ENCODE peak calls at places on chromosomes 5 and 9, in eight cellular contexts. One of them, this sample, is unnamed.

GRCh38 chr5:159051431-159052281 is 48.1 kb downstream of the EBF1 start:
- DNase-seq in HuH-7: no peak
- DNase-seq in NCI-H1105 treated with DMSO at 0.1 percent for 48 hours: no peak
- DNase-seq in activated CD4-positive, alpha-beta T cell treated with anti-CD3 and anti-CD28 coated beads, Interleukin-2, amount 50 U/mL, for 48 hours: no peak
- DNase-seq in OCI-LY7: peak; percentile 73
- DNase-seq in GM10248: peak; percentile 44
- DNase-seq in KG1: no peak
- DNase-seq in midbrain: peak; percentile 38
- DNase-seq in this sample: no peak

GRCh38 chr5:65926276-65926761 is at the start of gene ERBIN:
- DNase-seq in HuH-7: peak; percentile 46
- DNase-seq in NCI-H1105 treated with DMSO at 0.1 percent for 48 hours: peak; percentile 17
- DNase-seq in activated CD4-positive, alpha-beta T cell treated with anti-CD3 and anti-CD28 coated beads, Interleukin-2, amount 50 U/mL, for 48 hours: peak; percentile 76
- DNase-seq in OCI-LY7: peak; percentile 76
- DNase-seq in GM10248: peak; percentile 53
- DNase-seq in KG1: peak; percentile 39
- DNase-seq in midbrain: peak; percentile 79
- DNase-seq in this sample: no peak

GRCh38 chr9:71518045-71518888 is 250.0 kb downstream of the CEMIP2 start:
- DNase-seq in HuH-7: no peak
- DNase-seq in NCI-H1105 treated with DMSO at 0.1 percent for 48 hours: no peak
- DNase-seq in activated CD4-positive, alpha-beta T cell treated with anti-CD3 and anti-CD28 coated beads, Interleukin-2, amount 50 U/mL, for 48 hours: no peak
- DNase-seq in OCI-LY7: no peak
- DNase-seq in GM10248: no peak
- DNase-seq in KG1: no peak
- DNase-seq in midbrain: no peak
- DNase-seq in this sample: no peak

GRCh38 chr5:178831049-178831448 is 28.7 kb upstream of the ZNF354B start:
- DNase-seq in HuH-7: no peak
- DNase-seq in NCI-H1105 treated with DMSO at 0.1 percent for 48 hours: no peak
- DNase-seq in activated CD4-positive, alpha-beta T cell treated with anti-CD3 and anti-CD28 coated beads, Interleukin-2, amount 50 U/mL, for 48 hours: no peak
- DNase-seq in OCI-LY7: no peak
- DNase-seq in GM10248: no peak
- DNase-seq in KG1: no peak
- DNase-seq in midbrain: no peak
- DNase-seq in this sample: no peak

GRCh38 chr9:133355881-133356357 is 368 bp downstream of the SURF1 start:
- DNase-seq in HuH-7: no peak
- DNase-seq in NCI-H1105 treated with DMSO at 0.1 percent for 48 hours: no peak
- DNase-seq in activated CD4-positive, alpha-beta T cell treated with anti-CD3 and anti-CD28 coated beads, Interleukin-2, amount 50 U/mL, for 48 hours: no peak
- DNase-seq in OCI-LY7: peak; percentile 62
- DNase-seq in GM10248: no peak
- DNase-seq in KG1: no peak
- DNase-seq in midbrain: no peak
- DNase-seq in this sample: no peak

GRCh38 chr9:135810806-135811575 is 96.4 kb downstream of the CAMSAP1 start:
- DNase-seq in HuH-7: no peak
- DNase-seq in NCI-H1105 treated with DMSO at 0.1 percent for 48 hours: no peak
- DNase-seq in activated CD4-positive, alpha-beta T cell treated with anti-CD3 and anti-CD28 coated beads, Interleukin-2, amount 50 U/mL, for 48 hours: no peak
- DNase-seq in OCI-LY7: no peak
- DNase-seq in GM10248: no peak
- DNase-seq in KG1: no peak
- DNase-seq in midbrain: no peak
- DNase-seq in this sample: no peak

GRCh38 chr9:102244916-102245315 is 506.5 kb upstream of the GRIN3A start:
- DNase-seq in HuH-7: no peak
- DNase-seq in NCI-H1105 treated with DMSO at 0.1 percent for 48 hours: no peak
- DNase-seq in activated CD4-positive, alpha-beta T cell treated with anti-CD3 and anti-CD28 coated beads, Interleukin-2, amount 50 U/mL, for 48 hours: no peak
- DNase-seq in OCI-LY7: no peak
- DNase-seq in GM10248: no peak
- DNase-seq in KG1: no peak
- DNase-seq in midbrain: no peak
- DNase-seq in this sample: no peak

GRCh38 chr5:34923694-34924461 is 5.5 kb upstream of the DNAJC21 start:
- DNase-seq in HuH-7: no peak
- DNase-seq in NCI-H1105 treated with DMSO at 0.1 percent for 48 hours: no peak
- DNase-seq in activated CD4-positive, alpha-beta T cell treated with anti-CD3 and anti-CD28 coated beads, Interleukin-2, amount 50 U/mL, for 48 hours: no peak
- DNase-seq in OCI-LY7: no peak
- DNase-seq in GM10248: peak; percentile 24
- DNase-seq in KG1: no peak
- DNase-seq in midbrain: no peak
- DNase-seq in this sample: no peak

GRCh38 chr9:7233516-7233915 is 475.7 kb downstream of the KDM4C start:
- DNase-seq in HuH-7: no peak
- DNase-seq in NCI-H1105 treated with DMSO at 0.1 percent for 48 hours: no peak
- DNase-seq in activated CD4-positive, alpha-beta T cell treated with anti-CD3 and anti-CD28 coated beads, Interleukin-2, amount 50 U/mL, for 48 hours: no peak
- DNase-seq in OCI-LY7: no peak
- DNase-seq in GM10248: no peak
- DNase-seq in KG1: no peak
- DNase-seq in midbrain: no peak
- DNase-seq in this sample: no peak

GRCh38 chr5:142627371-142628217 is 58.3 kb downstream of the FGF1 start:
- DNase-seq in HuH-7: no peak
- DNase-seq in NCI-H1105 treated with DMSO at 0.1 percent for 48 hours: no peak
- DNase-seq in activated CD4-positive, alpha-beta T cell treated with anti-CD3 and anti-CD28 coated beads, Interleukin-2, amount 50 U/mL, for 48 hours: no peak
- DNase-seq in OCI-LY7: no peak
- DNase-seq in GM10248: no peak
- DNase-seq in KG1: no peak
- DNase-seq in midbrain: peak; percentile 62
- DNase-seq in this sample: no peak

GRCh38 chr9:136711751-136712689 is at the start of gene DIPK1B:
- DNase-seq in HuH-7: peak; percentile 96
- DNase-seq in NCI-H1105 treated with DMSO at 0.1 percent for 48 hours: peak; percentile 56
- DNase-seq in activated CD4-positive, alpha-beta T cell treated with anti-CD3 and anti-CD28 coated beads, Interleukin-2, amount 50 U/mL, for 48 hours: no peak
- DNase-seq in OCI-LY7: peak; percentile 62
- DNase-seq in GM10248: no peak
- DNase-seq in KG1: peak; percentile 29
- DNase-seq in midbrain: no peak
- DNase-seq in this sample: no peak

GRCh38 chr5:169331292-169331852 is 30.4 kb upstream of the SLIT3 start:
- DNase-seq in HuH-7: no peak
- DNase-seq in NCI-H1105 treated with DMSO at 0.1 percent for 48 hours: no peak
- DNase-seq in activated CD4-positive, alpha-beta T cell treated with anti-CD3 and anti-CD28 coated beads, Interleukin-2, amount 50 U/mL, for 48 hours: no peak
- DNase-seq in OCI-LY7: no peak
- DNase-seq in GM10248: no peak
- DNase-seq in KG1: no peak
- DNase-seq in midbrain: no peak
- DNase-seq in this sample: no peak

GRCh38 chr9:114051706-114052105 is 26.4 kb downstream of the AMBP start:
- DNase-seq in HuH-7: no peak
- DNase-seq in NCI-H1105 treated with DMSO at 0.1 percent for 48 hours: no peak
- DNase-seq in activated CD4-positive, alpha-beta T cell treated with anti-CD3 and anti-CD28 coated beads, Interleukin-2, amount 50 U/mL, for 48 hours: no peak
- DNase-seq in OCI-LY7: no peak
- DNase-seq in GM10248: no peak
- DNase-seq in KG1: no peak
- DNase-seq in midbrain: no peak
- DNase-seq in this sample: no peak

GRCh38 chr9:126684345-126684744 is 70.6 kb downstream of the LMX1B start:
- DNase-seq in HuH-7: no peak
- DNase-seq in NCI-H1105 treated with DMSO at 0.1 percent for 48 hours: no peak
- DNase-seq in activated CD4-positive, alpha-beta T cell treated with anti-CD3 and anti-CD28 coated beads, Interleukin-2, amount 50 U/mL, for 48 hours: no peak
- DNase-seq in OCI-LY7: no peak
- DNase-seq in GM10248: no peak
- DNase-seq in KG1: no peak
- DNase-seq in midbrain: no peak
- DNase-seq in this sample: no peak

GRCh38 chr5:14777932-14778788 is 93.4 kb downstream of the ANKH start:
- DNase-seq in HuH-7: no peak
- DNase-seq in NCI-H1105 treated with DMSO at 0.1 percent for 48 hours: no peak
- DNase-seq in activated CD4-positive, alpha-beta T cell treated with anti-CD3 and anti-CD28 coated beads, Interleukin-2, amount 50 U/mL, for 48 hours: no peak
- DNase-seq in OCI-LY7: no peak
- DNase-seq in GM10248: no peak
- DNase-seq in KG1: no peak
- DNase-seq in midbrain: no peak
- DNase-seq in this sample: no peak

GRCh38 chr5:150035139-150035893 is 34.8 kb downstream of the HMGXB3 start:
- DNase-seq in HuH-7: no peak
- DNase-seq in NCI-H1105 treated with DMSO at 0.1 percent for 48 hours: no peak
- DNase-seq in activated CD4-positive, alpha-beta T cell treated with anti-CD3 and anti-CD28 coated beads, Interleukin-2, amount 50 U/mL, for 48 hours: no peak
- DNase-seq in OCI-LY7: peak; percentile 72
- DNase-seq in GM10248: no peak
- DNase-seq in KG1: no peak
- DNase-seq in midbrain: no peak
- DNase-seq in this sample: no peak

GRCh38 chr5:52674815-52675545 is 112.7 kb upstream of the ITGA1 start:
- DNase-seq in HuH-7: no peak
- DNase-seq in NCI-H1105 treated with DMSO at 0.1 percent for 48 hours: no peak
- DNase-seq in activated CD4-positive, alpha-beta T cell treated with anti-CD3 and anti-CD28 coated beads, Interleukin-2, amount 50 U/mL, for 48 hours: no peak
- DNase-seq in OCI-LY7: no peak
- DNase-seq in GM10248: no peak
- DNase-seq in KG1: no peak
- DNase-seq in midbrain: no peak
- DNase-seq in this sample: no peak

GRCh38 chr5:154465169-154465568 is 12.9 kb downstream of the HAND1 start:
- DNase-seq in HuH-7: no peak
- DNase-seq in NCI-H1105 treated with DMSO at 0.1 percent for 48 hours: no peak
- DNase-seq in activated CD4-positive, alpha-beta T cell treated with anti-CD3 and anti-CD28 coated beads, Interleukin-2, amount 50 U/mL, for 48 hours: no peak
- DNase-seq in OCI-LY7: no peak
- DNase-seq in GM10248: no peak
- DNase-seq in KG1: no peak
- DNase-seq in midbrain: no peak
- DNase-seq in this sample: no peak

GRCh38 chr5:74325866-74326265 is 314.7 kb downstream of the ENC1 start:
- DNase-seq in HuH-7: no peak
- DNase-seq in NCI-H1105 treated with DMSO at 0.1 percent for 48 hours: no peak
- DNase-seq in activated CD4-positive, alpha-beta T cell treated with anti-CD3 and anti-CD28 coated beads, Interleukin-2, amount 50 U/mL, for 48 hours: no peak
- DNase-seq in OCI-LY7: no peak
- DNase-seq in GM10248: no peak
- DNase-seq in KG1: no peak
- DNase-seq in midbrain: no peak
- DNase-seq in this sample: no peak

GRCh38 chr5:74517700-74518099 is 122.8 kb downstream of the ENC1 start:
- DNase-seq in HuH-7: no peak
- DNase-seq in NCI-H1105 treated with DMSO at 0.1 percent for 48 hours: no peak
- DNase-seq in activated CD4-positive, alpha-beta T cell treated with anti-CD3 and anti-CD28 coated beads, Interleukin-2, amount 50 U/mL, for 48 hours: no peak
- DNase-seq in OCI-LY7: no peak
- DNase-seq in GM10248: no peak
- DNase-seq in KG1: no peak
- DNase-seq in midbrain: no peak
- DNase-seq in this sample: no peak

GRCh38 chr5:657570-657969 is 35.6 kb downstream of the TPPP start:
- DNase-seq in HuH-7: no peak
- DNase-seq in NCI-H1105 treated with DMSO at 0.1 percent for 48 hours: no peak
- DNase-seq in activated CD4-positive, alpha-beta T cell treated with anti-CD3 and anti-CD28 coated beads, Interleukin-2, amount 50 U/mL, for 48 hours: no peak
- DNase-seq in OCI-LY7: no peak
- DNase-seq in GM10248: no peak
- DNase-seq in KG1: no peak
- DNase-seq in midbrain: no peak
- DNase-seq in this sample: no peak

GRCh38 chr5:159801303-159801702 is 115.0 kb upstream of the ADRA1B start:
- DNase-seq in HuH-7: no peak
- DNase-seq in NCI-H1105 treated with DMSO at 0.1 percent for 48 hours: no peak
- DNase-seq in activated CD4-positive, alpha-beta T cell treated with anti-CD3 and anti-CD28 coated beads, Interleukin-2, amount 50 U/mL, for 48 hours: no peak
- DNase-seq in OCI-LY7: no peak
- DNase-seq in GM10248: no peak
- DNase-seq in KG1: no peak
- DNase-seq in midbrain: no peak
- DNase-seq in this sample: peak; percentile 0

GRCh38 chr9:96859461-96860198 is 5.3 kb upstream of the ZNF782 start:
- DNase-seq in HuH-7: no peak
- DNase-seq in NCI-H1105 treated with DMSO at 0.1 percent for 48 hours: no peak
- DNase-seq in activated CD4-positive, alpha-beta T cell treated with anti-CD3 and anti-CD28 coated beads, Interleukin-2, amount 50 U/mL, for 48 hours: no peak
- DNase-seq in OCI-LY7: no peak
- DNase-seq in GM10248: no peak
- DNase-seq in KG1: no peak
- DNase-seq in midbrain: no peak
- DNase-seq in this sample: no peak

GRCh38 chr5:77874691-77875090 is 98.6 kb upstream of the TBCA start:
- DNase-seq in HuH-7: no peak
- DNase-seq in NCI-H1105 treated with DMSO at 0.1 percent for 48 hours: no peak
- DNase-seq in activated CD4-positive, alpha-beta T cell treated with anti-CD3 and anti-CD28 coated beads, Interleukin-2, amount 50 U/mL, for 48 hours: no peak
- DNase-seq in OCI-LY7: no peak
- DNase-seq in GM10248: no peak
- DNase-seq in KG1: no peak
- DNase-seq in midbrain: no peak
- DNase-seq in this sample: no peak

GRCh38 chr5:172957458-172957857 is 1.8 kb upstream of the RPL26L1 start:
- DNase-seq in HuH-7: no peak
- DNase-seq in NCI-H1105 treated with DMSO at 0.1 percent for 48 hours: no peak
- DNase-seq in activated CD4-positive, alpha-beta T cell treated with anti-CD3 and anti-CD28 coated beads, Interleukin-2, amount 50 U/mL, for 48 hours: no peak
- DNase-seq in OCI-LY7: no peak
- DNase-seq in GM10248: no peak
- DNase-seq in KG1: no peak
- DNase-seq in midbrain: no peak
- DNase-seq in this sample: no peak

GRCh38 chr9:3498691-3499090 is 27.1 kb downstream of the RFX3 start:
- DNase-seq in HuH-7: no peak
- DNase-seq in NCI-H1105 treated with DMSO at 0.1 percent for 48 hours: peak; percentile 13
- DNase-seq in activated CD4-positive, alpha-beta T cell treated with anti-CD3 and anti-CD28 coated beads, Interleukin-2, amount 50 U/mL, for 48 hours: no peak
- DNase-seq in OCI-LY7: no peak
- DNase-seq in GM10248: no peak
- DNase-seq in KG1: no peak
- DNase-seq in midbrain: no peak
- DNase-seq in this sample: no peak

This sample was measured in DMS79 treated with DMSO at 0.1 percent for 48 hours.